ENCODE peak calls at places on chromosomes 11 and 22, in eight cellular contexts. H, Q, A, C, M, F, Z and P are unnamed samples.

GRCh38 chr11:102599642-102600261 is 25.4 kb downstream of the MMP20 start:
- DNase-seq in H (no peak), Q (peak; percentile 95), A (no peak), C (no peak), M (no peak), F (no peak), Z (peak; percentile 94), P (peak; percentile 92)

GRCh38 chr11:97754976-97755375 is 1265.8 kb upstream of the CNTN5 start:
- DNase-seq in H (no peak), Q (peak; percentile 32), A (no peak), C (no peak), M (no peak), F (no peak), Z (no peak), P (no peak)

GRCh38 chr11:1652778-1653540 is 23.4 kb downstream of the KRTAP5-5 start:
- DNase-seq in H (peak; percentile 84), Q (peak; percentile 20), A (peak; percentile 95), C (peak; percentile 72), M (peak; percentile 91), F (peak; percentile 88), Z (peak; percentile 51), P (peak; percentile 52)

GRCh38 chr11:130042093-130042591 is 27.6 kb upstream of the APLP2 start:
- DNase-seq in H (no peak), Q (peak; percentile 91), A (no peak), C (no peak), M (no peak), F (no peak), Z (peak; percentile 79), P (peak; percentile 88)

GRCh38 chr11:31355131-31355530 is 14.4 kb downstream of the DCDC1 start:
- DNase-seq in H (no peak), Q (peak; percentile 24), A (no peak), C (no peak), M (no peak), F (no peak), Z (no peak), P (peak; percentile 9)

GRCh38 chr11:105718641-105719040 is 108.8 kb downstream of the GRIA4 start:
- DNase-seq in H (no peak), Q (no peak), A (no peak), C (no peak), M (no peak), F (no peak), Z (no peak), P (no peak)

GRCh38 chr22:21041937-21042336 is 3.8 kb upstream of the LRRC74B start:
- DNase-seq in H (no peak), Q (peak; percentile 29), A (no peak), C (no peak), M (no peak), F (no peak), Z (no peak), P (peak; percentile 17)

GRCh38 chr11:32430586-32431357 is 4.6 kb downstream of the WT1 start:
- DNase-seq in H (no peak), Q (no peak), A (peak; percentile 5), C (no peak), M (peak; percentile 86), F (peak; percentile 92), Z (no peak), P (no peak)

GRCh38 chr11:121389651-121390050 is 62.5 kb upstream of the SORL1 start:
- DNase-seq in H (no peak), Q (no peak), A (peak; percentile 6), C (no peak), M (peak; percentile 63), F (peak; percentile 50), Z (no peak), P (no peak)

GRCh38 chr11:121464352-121464946 is 11.7 kb upstream of the SORL1-AS1 start:
- DNase-seq in H (no peak), Q (peak; percentile 92), A (no peak), C (peak; percentile 73), M (peak; percentile 81), F (peak; percentile 58), Z (peak; percentile 49), P (peak; percentile 92)

GRCh38 chr22:36369922-36370781 is 17.6 kb downstream of the MYH9 start:
- DNase-seq in H (no peak), Q (peak; percentile 74), A (no peak), C (no peak), M (peak; percentile 74), F (peak; percentile 44), Z (peak; percentile 58), P (peak; percentile 82)

GRCh38 chr11:23856654-23857053 is 640.2 kb upstream of the LUZP2 start:
- DNase-seq in H (no peak), Q (peak; percentile 3), A (no peak), C (no peak), M (no peak), F (no peak), Z (no peak), P (peak; percentile 66)

DNA sequence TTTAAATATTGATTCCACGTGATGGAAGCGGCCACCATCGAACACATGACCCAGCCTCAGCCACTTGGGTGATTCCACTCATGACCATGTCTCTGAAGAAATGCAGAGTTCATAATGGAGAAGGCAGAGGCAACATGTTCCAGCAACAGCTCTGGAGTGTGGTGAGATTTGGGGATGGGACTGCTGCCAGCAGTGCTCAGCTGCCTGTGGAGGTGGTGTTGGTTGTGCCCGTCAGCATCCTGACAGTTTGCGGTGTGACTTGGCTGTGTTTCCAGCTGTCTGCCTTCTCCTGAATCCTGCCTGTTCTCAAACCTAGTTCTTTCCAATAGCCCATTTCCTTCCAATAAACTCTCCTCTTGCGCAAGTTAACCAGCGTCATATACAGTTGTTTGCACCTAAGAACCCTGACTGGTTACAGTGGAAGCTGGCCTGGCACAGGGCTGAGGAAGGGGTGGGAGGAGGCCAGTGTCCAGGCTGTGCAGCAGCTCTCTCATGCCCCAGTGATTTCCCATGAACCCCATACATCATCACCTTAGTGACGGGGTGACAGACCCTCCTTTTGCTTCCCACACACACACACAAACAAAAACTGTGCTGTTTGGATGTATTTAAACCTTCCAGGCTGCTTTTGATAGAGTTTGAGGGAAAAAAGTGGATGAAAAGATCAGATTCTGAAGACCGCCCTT is 22.0 kb upstream of the OR8B8 start:
- DNase-seq in H (no peak), Q (no peak), A (no peak), C (no peak), M (no peak), F (no peak), Z (no peak), P (peak; percentile 70)
- TF ChIP-seq CTCF in H (no peak), Q (no peak), A (no peak), C (no peak), M (no peak), F (no peak), Z (no peak), P (no peak)

GRCh38 chr11:126053340-126054286 is 9.1 kb downstream of the CDON start:
- DNase-seq in H (no peak), Q (no peak), A (no peak), C (no peak), M (no peak), F (no peak), Z (no peak), P (no peak)

GRCh38 chr11:126054882-126055281 is 7.8 kb downstream of the CDON start:
- DNase-seq in H (no peak), Q (no peak), A (no peak), C (no peak), M (no peak), F (no peak), Z (no peak), P (no peak)

GRCh38 chr11:126051117-126051516 is 11.5 kb downstream of the CDON start:
- DNase-seq in H (no peak), Q (no peak), A (no peak), C (no peak), M (no peak), F (no peak), Z (no peak), P (no peak)

GRCh38 chr11:126058090-126058489 is 4.6 kb downstream of the CDON start:
- DNase-seq in H (no peak), Q (no peak), A (no peak), C (no peak), M (no peak), F (no peak), Z (no peak), P (no peak)

DNA sequence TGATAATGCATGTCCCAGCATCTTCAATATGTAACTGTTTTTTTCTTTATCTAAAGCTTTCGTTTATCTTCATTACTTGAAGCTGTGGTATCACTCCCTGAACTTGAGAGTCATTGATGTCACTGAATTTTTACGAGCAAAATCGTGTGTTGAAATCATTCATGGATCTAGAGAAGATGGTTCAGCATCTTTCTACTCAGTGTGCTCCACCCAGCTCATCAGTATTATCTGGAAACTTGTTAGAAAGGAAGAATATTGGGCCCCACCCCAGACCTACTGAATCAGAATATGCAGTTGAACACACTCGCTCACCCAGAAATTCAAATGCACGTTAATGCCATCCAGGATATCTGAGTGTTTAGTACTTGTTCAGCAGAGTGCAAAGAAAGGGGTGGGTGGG is 8.3 kb downstream of the CDON start:
- DNase-seq in H (no peak), Q (no peak), A (no peak), C (no peak), M (no peak), F (no peak), Z (no peak), P (no peak)
- TF ChIP-seq CTCF in H (no peak), Q (no peak), A (no peak), C (no peak), M (no peak), F (no peak), Z (no peak), P (no peak)

GRCh38 chr22:43567691-43568308 is 156.0 kb downstream of the MPPED1 start:
- DNase-seq in H (no peak), Q (no peak), A (no peak), C (no peak), M (no peak), F (no peak), Z (no peak), P (no peak)
- TF ChIP-seq CTCF in H (no peak), Q (no peak), A (no peak), C (no peak), M (no peak), F (no peak), Z (no peak), P (no peak)

GRCh38 chr11:62980133-62980760 is 4.5 kb downstream of the SLC22A6 start:
- DNase-seq in H (no peak), Q (no peak), A (no peak), C (no peak), M (peak; percentile 67), F (no peak), Z (no peak), P (peak; percentile 34)

GRCh38 chr11:62985351-62985750 is 584 bp upstream of the SLC22A6 start:
- DNase-seq in H (no peak), Q (no peak), A (no peak), C (no peak), M (no peak), F (no peak), Z (no peak), P (no peak)

GRCh38 chr11:62983536-62984199 is 1.1 kb downstream of the SLC22A6 start:
- DNase-seq in H (no peak), Q (no peak), A (no peak), C (no peak), M (no peak), F (no peak), Z (no peak), P (no peak)

GRCh38 chr11:62984451-62984991 is at the start of gene SLC22A6:
- DNase-seq in H (no peak), Q (no peak), A (no peak), C (no peak), M (no peak), F (no peak), Z (no peak), P (no peak)

DNA sequence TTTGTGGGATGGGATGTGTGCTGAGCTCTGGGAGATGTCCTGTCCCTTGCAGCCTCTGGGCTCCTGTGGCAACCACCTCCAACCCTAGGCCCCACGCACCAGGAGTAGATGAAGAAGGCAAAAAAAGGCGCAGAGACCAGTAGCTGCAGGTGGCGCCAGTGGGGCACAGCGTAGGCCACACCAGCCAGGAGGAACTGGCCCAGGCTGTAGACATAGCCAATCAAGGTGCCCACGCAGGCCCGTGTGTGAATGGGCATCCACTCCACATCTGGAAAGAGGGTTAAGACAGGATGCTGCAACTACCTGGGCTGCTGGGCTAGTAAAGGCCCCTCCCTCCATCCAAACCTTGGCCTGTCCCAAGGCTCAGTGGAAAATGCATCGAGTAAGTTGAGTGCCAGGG is 3.0 kb downstream of the SLC22A6 start:
- DNase-seq in H (no peak), Q (no peak), A (no peak), C (no peak), M (peak; percentile 76), F (no peak), Z (no peak), P (no peak)
- TF ChIP-seq CTCF in H (no peak), Q (no peak), A (no peak), C (no peak), M (peak; percentile 66), F (no peak), Z (no peak), P (no peak)